ENCODE peak calls at places on chromosome 5, in eight cellular contexts. One of them, this sample, is unnamed.

GRCh38 chr5:65121880-65122436 is 353.2 kb downstream of the CWC27 start:
- DNase-seq in upper lobe of left lung: no peak
- DNase-seq in epithelial cell of esophagus: peak
- DNase-seq in endothelial cell of umbilical vein: no peak
- DNase-seq in RWPE1: no peak
- DNase-seq in mucosa of descending colon: no peak
- DNase-seq in endothelial cell: no peak
- DNase-seq in fibroblast of the aortic adventitia: peak
- DNase-seq in this sample: peak

GRCh38 chr5:6309949-6310348 is 68.4 kb downstream of the MED10 start:
- DNase-seq in endothelial cell of umbilical vein: no peak
- DNase-seq in endothelial cell: no peak
- DNase-seq in fibroblast of the aortic adventitia: no peak
- DNase-seq in RWPE1: no peak
- DNase-seq in epithelial cell of esophagus: no peak
- DNase-seq in upper lobe of left lung: no peak
- DNase-seq in mucosa of descending colon: no peak
- DNase-seq in this sample: no peak

GRCh38 chr5:68369436-68370125 is 154.0 kb downstream of the PIK3R1 start:
- DNase-seq in endothelial cell of umbilical vein: peak
- DNase-seq in RWPE1: no peak
- DNase-seq in endothelial cell: no peak
- DNase-seq in fibroblast of the aortic adventitia: no peak
- DNase-seq in mucosa of descending colon: peak
- DNase-seq in upper lobe of left lung: no peak
- DNase-seq in epithelial cell of esophagus: no peak
- DNase-seq in this sample: no peak

GRCh38 chr5:54753753-54754152 is 231.6 kb downstream of the ESM1 start:
- DNase-seq in upper lobe of left lung: no peak
- DNase-seq in epithelial cell of esophagus: no peak
- DNase-seq in fibroblast of the aortic adventitia: no peak
- DNase-seq in endothelial cell: no peak
- DNase-seq in RWPE1: no peak
- DNase-seq in endothelial cell of umbilical vein: no peak
- DNase-seq in mucosa of descending colon: no peak
- DNase-seq in this sample: no peak

GRCh38 chr5:141208478-141208877 is at the start of gene PCDHB12:
- DNase-seq in mucosa of descending colon: peak
- DNase-seq in upper lobe of left lung: no peak
- DNase-seq in endothelial cell of umbilical vein: peak
- DNase-seq in epithelial cell of esophagus: no peak
- DNase-seq in RWPE1: no peak
- DNase-seq in endothelial cell: peak
- DNase-seq in fibroblast of the aortic adventitia: no peak
- DNase-seq in this sample: peak

GRCh38 chr5:170805666-170806065 is 22.1 kb downstream of the GABRP start:
- DNase-seq in RWPE1: no peak
- DNase-seq in fibroblast of the aortic adventitia: no peak
- DNase-seq in endothelial cell of umbilical vein: no peak
- DNase-seq in endothelial cell: no peak
- DNase-seq in mucosa of descending colon: no peak
- DNase-seq in upper lobe of left lung: no peak
- DNase-seq in epithelial cell of esophagus: no peak
- DNase-seq in this sample: no peak

GRCh38 chr5:89707891-89708290 is 701.7 kb downstream of the CETN3 start:
- DNase-seq in RWPE1: no peak
- DNase-seq in upper lobe of left lung: no peak
- DNase-seq in fibroblast of the aortic adventitia: no peak
- DNase-seq in epithelial cell of esophagus: no peak
- DNase-seq in endothelial cell of umbilical vein: no peak
- DNase-seq in endothelial cell: no peak
- DNase-seq in mucosa of descending colon: no peak
- DNase-seq in this sample: no peak

GRCh38 chr5:74185599-74185998 is 454.9 kb downstream of the ENC1 start:
- DNase-seq in endothelial cell: no peak
- DNase-seq in fibroblast of the aortic adventitia: peak
- DNase-seq in mucosa of descending colon: no peak
- DNase-seq in epithelial cell of esophagus: no peak
- DNase-seq in endothelial cell of umbilical vein: no peak
- DNase-seq in upper lobe of left lung: no peak
- DNase-seq in RWPE1: no peak
- DNase-seq in this sample: no peak

GRCh38 chr5:168486136-168486879 is at the start of gene RARS1:
- DNase-seq in fibroblast of the aortic adventitia: peak
- DNase-seq in RWPE1: peak
- DNase-seq in upper lobe of left lung: peak
- DNase-seq in endothelial cell of umbilical vein: peak
- DNase-seq in epithelial cell of esophagus: peak
- DNase-seq in mucosa of descending colon: peak
- DNase-seq in endothelial cell: peak
- DNase-seq in this sample: peak

GRCh38 chr5:54088081-54088480 is 222.3 kb downstream of the ARL15 start:
- DNase-seq in endothelial cell: no peak
- DNase-seq in mucosa of descending colon: no peak
- DNase-seq in upper lobe of left lung: no peak
- DNase-seq in RWPE1: no peak
- DNase-seq in endothelial cell of umbilical vein: peak
- DNase-seq in epithelial cell of esophagus: no peak
- DNase-seq in fibroblast of the aortic adventitia: no peak
- DNase-seq in this sample: no peak

GRCh38 chr5:158423623-158424200 is 564.8 kb upstream of the CLINT1 start:
- DNase-seq in endothelial cell of umbilical vein: peak
- DNase-seq in upper lobe of left lung: no peak
- DNase-seq in epithelial cell of esophagus: no peak
- DNase-seq in mucosa of descending colon: no peak
- DNase-seq in endothelial cell: no peak
- DNase-seq in fibroblast of the aortic adventitia: peak
- DNase-seq in RWPE1: no peak
- DNase-seq in this sample: peak

GRCh38 chr5:163189023-163189553 is 248.3 kb upstream of the CCNG1 start:
- DNase-seq in upper lobe of left lung: no peak
- DNase-seq in mucosa of descending colon: no peak
- DNase-seq in RWPE1: no peak
- DNase-seq in fibroblast of the aortic adventitia: no peak
- DNase-seq in endothelial cell: no peak
- DNase-seq in endothelial cell of umbilical vein: no peak
- DNase-seq in epithelial cell of esophagus: no peak
- DNase-seq in this sample: no peak

GRCh38 chr5:9924614-9925013 is 294.5 kb upstream of the TAS2R1 start:
- DNase-seq in fibroblast of the aortic adventitia: peak
- DNase-seq in endothelial cell of umbilical vein: no peak
- DNase-seq in RWPE1: peak
- DNase-seq in epithelial cell of esophagus: peak
- DNase-seq in endothelial cell: no peak
- DNase-seq in mucosa of descending colon: no peak
- DNase-seq in upper lobe of left lung: no peak
- DNase-seq in this sample: peak

GRCh38 chr5:54302267-54302687 is 8.1 kb downstream of the ARL15 start:
- DNase-seq in upper lobe of left lung: no peak
- DNase-seq in fibroblast of the aortic adventitia: peak
- DNase-seq in mucosa of descending colon: no peak
- DNase-seq in endothelial cell of umbilical vein: no peak
- DNase-seq in RWPE1: no peak
- DNase-seq in endothelial cell: no peak
- DNase-seq in epithelial cell of esophagus: peak
- DNase-seq in this sample: peak

GRCh38 chr5:19902316-19902934 is 85.6 kb downstream of the CDH18 start:
- DNase-seq in epithelial cell of esophagus: peak
- DNase-seq in endothelial cell: no peak
- DNase-seq in RWPE1: no peak
- DNase-seq in upper lobe of left lung: no peak
- DNase-seq in mucosa of descending colon: no peak
- DNase-seq in fibroblast of the aortic adventitia: peak
- DNase-seq in endothelial cell of umbilical vein: peak
- DNase-seq in this sample: peak

GRCh38 chr5:58985759-58986158 is 402.9 kb downstream of the RAB3C start:
- DNase-seq in endothelial cell of umbilical vein: no peak
- DNase-seq in endothelial cell: no peak
- DNase-seq in mucosa of descending colon: no peak
- DNase-seq in epithelial cell of esophagus: peak
- DNase-seq in fibroblast of the aortic adventitia: no peak
- DNase-seq in RWPE1: no peak
- DNase-seq in upper lobe of left lung: no peak
- DNase-seq in this sample: peak

GRCh38 chr5:58987193-58987592 is 404.3 kb downstream of the RAB3C start:
- DNase-seq in endothelial cell: no peak
- DNase-seq in mucosa of descending colon: no peak
- DNase-seq in epithelial cell of esophagus: peak
- DNase-seq in fibroblast of the aortic adventitia: no peak
- DNase-seq in RWPE1: no peak
- DNase-seq in endothelial cell of umbilical vein: no peak
- DNase-seq in upper lobe of left lung: no peak
- DNase-seq in this sample: peak

GRCh38 chr5:58985311-58985710 is 402.4 kb downstream of the RAB3C start:
- DNase-seq in mucosa of descending colon: no peak
- DNase-seq in epithelial cell of esophagus: no peak
- DNase-seq in endothelial cell of umbilical vein: no peak
- DNase-seq in endothelial cell: no peak
- DNase-seq in RWPE1: no peak
- DNase-seq in fibroblast of the aortic adventitia: no peak
- DNase-seq in upper lobe of left lung: no peak
- DNase-seq in this sample: no peak

GRCh38 chr5:58984009-58984525 is 401.2 kb downstream of the RAB3C start:
- DNase-seq in mucosa of descending colon: no peak
- DNase-seq in endothelial cell of umbilical vein: no peak
- DNase-seq in RWPE1: no peak
- DNase-seq in endothelial cell: no peak
- DNase-seq in epithelial cell of esophagus: no peak
- DNase-seq in upper lobe of left lung: no peak
- DNase-seq in fibroblast of the aortic adventitia: no peak
- DNase-seq in this sample: no peak

DNA sequence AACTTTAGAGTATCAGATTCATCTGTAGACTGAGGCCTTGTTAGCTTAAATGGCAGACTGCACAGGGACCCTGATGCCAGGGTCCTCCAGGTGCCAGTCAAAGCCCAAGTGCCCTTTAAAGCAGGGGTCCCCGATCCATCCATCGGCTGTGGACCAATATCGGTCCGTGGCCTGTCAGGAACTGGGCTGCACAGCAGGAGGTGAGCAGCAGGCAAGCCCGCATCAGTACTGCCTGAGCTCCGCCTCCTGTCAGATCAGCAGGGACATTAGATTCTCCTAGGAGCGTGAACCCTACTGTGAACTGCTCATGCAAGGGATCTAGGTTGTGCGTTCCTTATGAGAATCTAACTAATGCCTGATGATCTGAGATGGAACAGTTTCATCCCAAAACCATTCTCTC is 403.4 kb downstream of the RAB3C start:
- DNase-seq in mucosa of descending colon: no peak
- DNase-seq in RWPE1: no peak
- DNase-seq in endothelial cell: no peak
- DNase-seq in fibroblast of the aortic adventitia: no peak
- DNase-seq in endothelial cell of umbilical vein: no peak
- DNase-seq in epithelial cell of esophagus: no peak
- DNase-seq in upper lobe of left lung: peak
- DNase-seq in this sample: no peak
- TF ChIP-seq CTCF in mucosa of descending colon: no peak
- TF ChIP-seq CTCF in RWPE1: no peak
- TF ChIP-seq CTCF in endothelial cell: no peak
- TF ChIP-seq CTCF in fibroblast of the aortic adventitia: no peak
- TF ChIP-seq CTCF in endothelial cell of umbilical vein: no peak
- TF ChIP-seq CTCF in epithelial cell of esophagus: no peak
- TF ChIP-seq CTCF in upper lobe of left lung: no peak
- TF ChIP-seq CTCF in this sample: no peak

DNA sequence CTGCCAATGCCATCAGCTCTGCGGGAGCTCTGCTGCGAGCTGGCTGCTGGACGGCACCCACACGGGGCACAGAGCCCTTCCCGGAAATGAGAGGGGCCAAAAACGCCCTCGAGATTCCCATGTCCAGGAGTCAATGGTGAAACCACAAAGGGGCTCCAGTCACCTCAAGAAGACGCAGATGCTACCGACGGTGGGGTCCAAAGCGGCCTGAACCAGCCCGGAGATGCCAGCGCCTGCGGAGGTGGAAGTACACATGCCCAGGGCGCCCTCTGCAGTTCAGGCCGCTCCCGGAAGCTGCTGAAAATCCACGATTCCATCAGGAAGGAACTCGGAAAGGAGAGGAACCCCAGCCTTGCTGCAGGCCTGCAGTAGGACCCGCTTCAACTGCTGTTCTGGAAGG is 82.4 kb upstream of the SELENOP start:
- DNase-seq in epithelial cell of esophagus: no peak
- DNase-seq in RWPE1: no peak
- DNase-seq in fibroblast of the aortic adventitia: no peak
- DNase-seq in endothelial cell of umbilical vein: no peak
- DNase-seq in upper lobe of left lung: peak
- DNase-seq in mucosa of descending colon: no peak
- DNase-seq in endothelial cell: peak
- DNase-seq in this sample: no peak
- TF ChIP-seq CTCF in epithelial cell of esophagus: peak
- TF ChIP-seq CTCF in RWPE1: no peak
- TF ChIP-seq CTCF in fibroblast of the aortic adventitia: peak
- TF ChIP-seq CTCF in endothelial cell of umbilical vein: peak
- TF ChIP-seq CTCF in upper lobe of left lung: no peak
- TF ChIP-seq CTCF in mucosa of descending colon: no peak
- TF ChIP-seq CTCF in endothelial cell: no peak
- TF ChIP-seq CTCF in this sample: no peak

GRCh38 chr5:135738564-135738875 is 95.9 kb upstream of the SLC25A48 start:
- DNase-seq in fibroblast of the aortic adventitia: no peak
- DNase-seq in endothelial cell: no peak
- DNase-seq in mucosa of descending colon: no peak
- DNase-seq in RWPE1: no peak
- DNase-seq in epithelial cell of esophagus: no peak
- DNase-seq in upper lobe of left lung: no peak
- DNase-seq in endothelial cell of umbilical vein: no peak
- DNase-seq in this sample: no peak

GRCh38 chr5:135740475-135740874 is 94.0 kb upstream of the SLC25A48 start:
- DNase-seq in endothelial cell of umbilical vein: no peak
- DNase-seq in upper lobe of left lung: no peak
- DNase-seq in fibroblast of the aortic adventitia: no peak
- DNase-seq in mucosa of descending colon: no peak
- DNase-seq in endothelial cell: no peak
- DNase-seq in RWPE1: no peak
- DNase-seq in epithelial cell of esophagus: no peak
- DNase-seq in this sample: no peak

GRCh38 chr5:135743684-135744083 is 90.8 kb upstream of the SLC25A48 start:
- DNase-seq in RWPE1: no peak
- DNase-seq in upper lobe of left lung: no peak
- DNase-seq in endothelial cell: no peak
- DNase-seq in endothelial cell of umbilical vein: no peak
- DNase-seq in fibroblast of the aortic adventitia: no peak
- DNase-seq in mucosa of descending colon: no peak
- DNase-seq in epithelial cell of esophagus: no peak
- DNase-seq in this sample: no peak

GRCh38 chr5:135739383-135739961 is 95.0 kb upstream of the SLC25A48 start:
- DNase-seq in mucosa of descending colon: no peak
- DNase-seq in epithelial cell of esophagus: peak
- DNase-seq in endothelial cell of umbilical vein: no peak
- DNase-seq in upper lobe of left lung: no peak
- DNase-seq in RWPE1: no peak
- DNase-seq in fibroblast of the aortic adventitia: no peak
- DNase-seq in endothelial cell: no peak
- DNase-seq in this sample: no peak

GRCh38 chr5:135741040-135741439 is 93.4 kb upstream of the SLC25A48 start:
- DNase-seq in mucosa of descending colon: no peak
- DNase-seq in endothelial cell of umbilical vein: no peak
- DNase-seq in endothelial cell: no peak
- DNase-seq in RWPE1: no peak
- DNase-seq in fibroblast of the aortic adventitia: no peak
- DNase-seq in epithelial cell of esophagus: no peak
- DNase-seq in upper lobe of left lung: no peak
- DNase-seq in this sample: no peak
- TF ChIP-seq CTCF in mucosa of descending colon: no peak
- TF ChIP-seq CTCF in endothelial cell of umbilical vein: no peak
- TF ChIP-seq CTCF in endothelial cell: no peak
- TF ChIP-seq CTCF in RWPE1: no peak
- TF ChIP-seq CTCF in fibroblast of the aortic adventitia: no peak
- TF ChIP-seq CTCF in epithelial cell of esophagus: no peak
- TF ChIP-seq CTCF in upper lobe of left lung: no peak
- TF ChIP-seq CTCF in this sample: no peak

GRCh38 chr5:119212026-119212425 is 141.1 kb downstream of the DMXL1 start:
- DNase-seq in epithelial cell of esophagus: no peak
- DNase-seq in mucosa of descending colon: no peak
- DNase-seq in endothelial cell of umbilical vein: no peak
- DNase-seq in RWPE1: no peak
- DNase-seq in fibroblast of the aortic adventitia: no peak
- DNase-seq in upper lobe of left lung: no peak
- DNase-seq in endothelial cell: no peak
- DNase-seq in this sample: no peak
- TF ChIP-seq CTCF in epithelial cell of esophagus: no peak
- TF ChIP-seq CTCF in mucosa of descending colon: no peak
- TF ChIP-seq CTCF in endothelial cell of umbilical vein: no peak
- TF ChIP-seq CTCF in RWPE1: no peak
- TF ChIP-seq CTCF in fibroblast of the aortic adventitia: no peak
- TF ChIP-seq CTCF in upper lobe of left lung: no peak
- TF ChIP-seq CTCF in endothelial cell: no peak
- TF ChIP-seq CTCF in this sample: no peak

This sample was measured in MCF 10A.